ENCODE peak calls at places on chromosome 16, in six cellular contexts. R is HFF-Myc, S is fibroblast of the aortic adventitia, Z is lower leg skin, Y is fibroblast of villous mesenchyme, C is ascending aorta. T is an unnamed sample.

GRCh38 chr16:17303101-17303500 is 167.7 kb downstream of the XYLT1 start:
- DNase-seq in R (no peak), S (no peak), Z (no peak), Y (peak), C (no peak), T (no peak)

GRCh38 chr16:75080205-75081029 is 36.2 kb downstream of the LDHD start:
- DNase-seq in R (no peak), S (peak), Z (no peak), Y (peak), C (no peak), T (no peak)

GRCh38 chr16:79723583-79724168 is 123.1 kb upstream of the MAF start:
- DNase-seq in R (no peak), S (no peak), Z (no peak), Y (no peak), C (no peak), T (no peak)

GRCh38 chr16:81809567-81809966 is 30.5 kb downstream of the PLCG2 start:
- DNase-seq in R (no peak), S (no peak), Z (no peak), Y (no peak), C (no peak), T (no peak)

GRCh38 chr16:77951788-77952187 is 70.6 kb upstream of the CLEC3A start:
- DNase-seq in R (no peak), S (no peak), Z (no peak), Y (no peak), C (no peak), T (peak)

GRCh38 chr16:3165111-3165822 is 22.7 kb upstream of the OR1F1 start:
- DNase-seq in R (no peak), S (no peak), Z (no peak), Y (no peak), C (no peak), T (no peak)

GRCh38 chr16:88057656-88058055 is 106.4 kb downstream of the BANP start:
- DNase-seq in R (no peak), S (no peak), Z (no peak), Y (no peak), C (no peak), T (no peak)

GRCh38 chr16:6573577-6573976 is 759.1 kb upstream of the RBFOX1 start:
- DNase-seq in R (no peak), S (no peak), Z (no peak), Y (no peak), C (no peak), T (no peak)

GRCh38 chr16:78761427-78761826 is 662.0 kb downstream of the WWOX start:
- DNase-seq in R (no peak), S (no peak), Z (no peak), Y (no peak), C (no peak), T (peak)

GRCh38 chr16:88920618-88921602 is 54.5 kb upstream of the PABPN1L start:
- DNase-seq in R (peak), S (peak), Z (peak), Y (peak), C (peak), T (peak)

GRCh38 chr16:85573696-85574641 is 39.2 kb upstream of the GSE1 start:
- DNase-seq in R (no peak), S (peak), Z (no peak), Y (peak), C (peak), T (no peak)

GRCh38 chr16:30567160-30567990 is 4.1 kb downstream of the ZNF688 start:
- DNase-seq in R (no peak), S (peak), Z (no peak), Y (no peak), C (no peak), T (no peak)

GRCh38 chr16:47196457-47196856 is 52.7 kb upstream of the NETO2 start:
- DNase-seq in R (no peak), S (no peak), Z (no peak), Y (no peak), C (no peak), T (no peak)

GRCh38 chr16:55909876-55910275 is 34.7 kb upstream of the CES5A start:
- DNase-seq in R (no peak), S (no peak), Z (no peak), Y (no peak), C (no peak), T (no peak)

GRCh38 chr16:85329059-85329812 is 217.0 kb upstream of the CIBAR2 start:
- DNase-seq in R (no peak), S (no peak), Z (no peak), Y (no peak), C (no peak), T (no peak)

GRCh38 chr16:3938843-3939624 is 58.5 kb upstream of the CREBBP start:
- DNase-seq in R (no peak), S (peak), Z (no peak), Y (peak), C (no peak), T (no peak)

GRCh38 chr16:10618710-10619209 is 38.4 kb upstream of the EMP2 start:
- DNase-seq in R (no peak), S (peak), Z (no peak), Y (no peak), C (no peak), T (no peak)

GRCh38 chr16:89064606-89065444 is 28.8 kb upstream of the ACSF3 start:
- DNase-seq in R (no peak), S (no peak), Z (no peak), Y (no peak), C (no peak), T (no peak)

GRCh38 chr16:66266436-66267286 is 99.8 kb upstream of the CDH5 start:
- DNase-seq in R (peak), S (peak), Z (peak), Y (peak), C (no peak), T (no peak)

GRCh38 chr16:22304411-22304810 is 7.2 kb downstream of the POLR3E start:
- DNase-seq in R (no peak), S (no peak), Z (no peak), Y (no peak), C (no peak), T (no peak)

GRCh38 chr16:2468725-2469398 is 2.2 kb upstream of the NTN3 start:
- DNase-seq in R (no peak), S (no peak), Z (no peak), Y (no peak), C (no peak), T (no peak)

GRCh38 chr16:85514601-85515318 is 98.4 kb upstream of the GSE1 start:
- DNase-seq in R (peak), S (peak), Z (peak), Y (peak), C (peak), T (no peak)

GRCh38 chr16:69688589-69688988 is 37.8 kb downstream of the NQO1 start:
- DNase-seq in R (no peak), S (no peak), Z (no peak), Y (no peak), C (no peak), T (no peak)

GRCh38 chr16:1125471-1125870 is 27.4 kb upstream of the CACNA1H start:
- DNase-seq in R (peak), S (peak), Z (no peak), Y (peak), C (no peak), T (no peak)

GRCh38 chr16:1743376-1744337 is 27.7 kb downstream of the NME3 start:
- DNase-seq in R (no peak), S (no peak), Z (no peak), Y (no peak), C (no peak), T (no peak)

GRCh38 chr16:32116080-32116479 is 137.0 kb upstream of the TP53TG3D start:
- DNase-seq in R (no peak), S (no peak), Z (no peak), Y (no peak), C (no peak), T (no peak)

GRCh38 chr16:52498640-52499039 is 48.3 kb downstream of the TOX3 start:
- DNase-seq in R (no peak), S (no peak), Z (no peak), Y (no peak), C (no peak), T (no peak)

GRCh38 chr16:86088287-86088686 is 189.3 kb downstream of the IRF8 start:
- DNase-seq in R (no peak), S (no peak), Z (no peak), Y (no peak), C (no peak), T (no peak)

GRCh38 chr16:5323284-5323683 is 225.7 kb upstream of the EEF2KMT start:
- DNase-seq in R (no peak), S (no peak), Z (no peak), Y (no peak), C (no peak), T (no peak)

GRCh38 chr16:48013476-48013875 is 142.3 kb downstream of the ABCC12 start:
- DNase-seq in R (no peak), S (peak), Z (no peak), Y (no peak), C (no peak), T (no peak)

GRCh38 chr16:11066231-11066870 is 122.0 kb downstream of the CLEC16A start:
- DNase-seq in R (no peak), S (no peak), Z (no peak), Y (no peak), C (no peak), T (no peak)

GRCh38 chr16:81710596-81710995 is 68.5 kb upstream of the PLCG2 start:
- DNase-seq in R (no peak), S (no peak), Z (no peak), Y (no peak), C (no peak), T (no peak)

GRCh38 chr16:9372934-9373890 is 281.8 kb downstream of the HAPSTR1 start:
- DNase-seq in R (no peak), S (no peak), Z (no peak), Y (no peak), C (no peak), T (no peak)

GRCh38 chr16:65817799-65818198 is 548.7 kb upstream of the CDH5 start:
- DNase-seq in R (no peak), S (no peak), Z (no peak), Y (no peak), C (no peak), T (no peak)

GRCh38 chr16:24035127-24035842 is 199.5 kb downstream of the PRKCB start:
- DNase-seq in R (no peak), S (no peak), Z (no peak), Y (no peak), C (no peak), T (no peak)

GRCh38 chr16:29710227-29711219 is 31.5 kb downstream of the QPRT start:
- DNase-seq in R (peak), S (peak), Z (no peak), Y (peak), C (no peak), T (no peak)

GRCh38 chr16:89116341-89117238 is 22.9 kb downstream of the ACSF3 start:
- DNase-seq in R (no peak), S (no peak), Z (no peak), Y (no peak), C (no peak), T (no peak)

GRCh38 chr16:72203401-72203800 is 31.4 kb upstream of the PMFBP1 start:
- DNase-seq in R (peak), S (peak), Z (peak), Y (no peak), C (peak), T (peak)

GRCh38 chr16:87995644-87996043 is 44.4 kb downstream of the BANP start:
- DNase-seq in R (no peak), S (no peak), Z (no peak), Y (no peak), C (peak), T (no peak)

GRCh38 chr16:57840833-57841232 is 38.5 kb upstream of the KIFC3 start:
- DNase-seq in R (no peak), S (no peak), Z (no peak), Y (no peak), C (no peak), T (no peak)
- H3K4me3 ChIP-seq in R (no peak), S (no peak), Z (no peak), Y (no peak), C (no peak), T (no peak)

GRCh38 chr16:27972500-27972899 is 91.0 kb downstream of the GSG1L start:
- DNase-seq in R (peak), S (peak), Z (no peak), Y (peak), C (peak), T (peak)

GRCh38 chr16:27969574-27969973 is 93.9 kb downstream of the GSG1L start:
- DNase-seq in R (no peak), S (peak), Z (no peak), Y (peak), C (no peak), T (no peak)

GRCh38 chr16:27974896-27975540 is 88.5 kb downstream of the GSG1L start:
- DNase-seq in R (no peak), S (no peak), Z (no peak), Y (no peak), C (no peak), T (no peak)

GRCh38 chr16:27976990-27977389 is 86.5 kb downstream of the GSG1L start:
- DNase-seq in R (no peak), S (no peak), Z (no peak), Y (no peak), C (no peak), T (no peak)

GRCh38 chr16:27973678-27974077 is 89.8 kb downstream of the GSG1L start:
- DNase-seq in R (no peak), S (no peak), Z (no peak), Y (no peak), C (no peak), T (no peak)
- TF ChIP-seq CTCF in R (no peak), S (no peak), Z (no peak), Y (no peak), C (no peak), T (peak)

DNA sequence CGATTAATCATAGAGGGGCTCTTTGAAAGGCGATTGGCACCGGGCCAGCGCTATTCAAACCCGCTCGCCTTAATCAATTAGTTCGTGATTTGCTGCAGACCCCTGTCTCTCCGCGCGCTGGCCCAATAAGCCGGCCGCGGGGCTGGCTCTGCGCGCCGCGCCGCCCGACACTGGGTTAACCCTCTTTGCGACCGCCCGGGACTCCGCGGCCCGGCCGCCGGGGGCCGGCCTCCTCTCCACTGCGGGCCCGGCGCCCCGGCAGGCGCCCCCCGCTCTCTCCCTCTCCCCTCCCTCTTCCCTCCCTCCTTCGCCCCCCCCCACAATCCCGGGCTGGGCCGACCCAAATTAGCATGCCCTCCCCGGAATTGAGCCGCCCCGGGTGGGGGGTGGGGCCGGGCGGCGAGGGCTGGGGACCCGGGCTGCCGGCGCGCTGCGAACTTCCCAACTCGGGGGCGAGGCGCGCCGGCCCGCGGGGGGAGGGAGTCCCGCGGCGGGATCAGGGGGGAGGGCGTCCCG is 423 bp upstream of the SALL1 start:
- DNase-seq in R (peak), S (peak), Z (no peak), Y (peak), C (no peak), T (no peak)
- H3K4me3 ChIP-seq in R (peak), S (peak), Z (no peak), Y (peak), C (peak), T (no peak)

GRCh38 chr16:67415872-67416793 is at the start of gene ZDHHC1:
- DNase-seq in R (no peak), S (peak), Z (no peak), Y (peak), C (peak), T (no peak)
- TF ChIP-seq CTCF in R (peak), S (peak), Z (no peak), Y (peak), C (peak), T (peak)

DNA sequence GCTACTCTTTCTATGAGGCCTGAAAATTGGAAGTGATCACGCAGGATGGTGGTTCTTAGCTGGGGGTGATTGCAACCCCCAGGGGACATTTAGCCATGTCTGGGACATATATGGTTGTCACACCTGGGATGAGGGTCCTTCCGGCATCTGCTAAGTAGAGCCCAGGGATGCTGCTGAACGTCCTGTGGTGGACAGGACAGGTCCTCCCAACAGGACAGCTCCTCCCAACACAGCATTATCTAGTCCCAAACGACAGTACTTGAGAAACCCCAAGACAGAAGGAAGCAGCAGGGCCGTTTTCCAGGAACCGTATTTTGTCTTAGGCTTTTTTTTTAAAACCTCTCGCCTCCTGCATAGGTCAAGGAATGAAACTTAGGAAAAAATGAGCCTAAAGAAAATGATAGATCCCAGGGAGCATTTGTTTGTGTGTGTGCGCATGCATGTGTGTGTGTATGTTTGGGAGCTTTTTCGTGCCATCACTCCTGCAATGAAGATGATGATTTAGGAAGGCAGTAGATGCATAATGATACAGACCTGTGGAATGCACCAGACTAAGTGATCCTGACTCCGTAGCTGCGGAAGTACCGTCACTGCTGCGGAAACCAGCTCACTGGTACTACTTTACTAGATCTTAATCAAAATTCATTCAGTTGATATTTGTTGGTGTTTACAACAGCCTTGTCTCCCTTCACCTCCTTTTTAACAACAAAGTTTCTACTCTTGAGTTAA is 118.2 kb downstream of the SNX29 start:
- DNase-seq in R (no peak), S (no peak), Z (no peak), Y (no peak), C (peak), T (no peak)
- H3K4me3 ChIP-seq in R (no peak), S (no peak), Z (no peak), Y (no peak), C (no peak), T (no peak)

DNA sequence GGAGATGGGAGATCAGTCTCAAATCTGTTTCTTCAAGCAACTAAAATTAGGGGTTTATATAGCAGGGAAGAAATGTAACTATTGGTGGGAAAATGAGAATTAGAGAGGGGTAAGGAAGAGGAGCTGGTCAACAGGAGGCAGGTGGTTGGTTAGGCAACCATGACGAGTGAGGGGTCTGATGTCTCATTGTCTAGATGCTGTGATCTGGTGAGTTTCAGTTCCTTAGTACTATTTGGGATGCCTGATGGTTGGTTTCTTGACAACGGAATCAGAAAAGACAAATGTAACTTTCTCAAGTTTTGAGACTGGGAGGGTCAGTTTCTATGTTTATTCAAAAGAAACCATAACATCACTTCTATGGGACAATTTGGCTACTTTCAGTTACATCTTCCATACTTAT is 415.3 kb upstream of the C16orf82 start:
- DNase-seq in R (no peak), S (no peak), Z (no peak), Y (no peak), C (no peak), T (no peak)
- TF ChIP-seq CTCF in R (no peak), S (no peak), Z (no peak), Y (no peak), C (no peak), T (no peak)

GRCh38 chr16:82993874-82994375 is 367.2 kb downstream of the CDH13 start:
- DNase-seq in R (no peak), S (no peak), Z (no peak), Y (no peak), C (no peak), T (no peak)

GRCh38 chr16:82995927-82996441 is 369.2 kb downstream of the CDH13 start:
- DNase-seq in R (peak), S (peak), Z (peak), Y (peak), C (peak), T (no peak)

GRCh38 chr16:82996814-82997213 is 370.0 kb downstream of the CDH13 start:
- DNase-seq in R (no peak), S (no peak), Z (no peak), Y (no peak), C (no peak), T (no peak)

GRCh38 chr16:82993415-82993814 is 366.6 kb downstream of the CDH13 start:
- DNase-seq in R (no peak), S (no peak), Z (no peak), Y (no peak), C (no peak), T (no peak)

DNA sequence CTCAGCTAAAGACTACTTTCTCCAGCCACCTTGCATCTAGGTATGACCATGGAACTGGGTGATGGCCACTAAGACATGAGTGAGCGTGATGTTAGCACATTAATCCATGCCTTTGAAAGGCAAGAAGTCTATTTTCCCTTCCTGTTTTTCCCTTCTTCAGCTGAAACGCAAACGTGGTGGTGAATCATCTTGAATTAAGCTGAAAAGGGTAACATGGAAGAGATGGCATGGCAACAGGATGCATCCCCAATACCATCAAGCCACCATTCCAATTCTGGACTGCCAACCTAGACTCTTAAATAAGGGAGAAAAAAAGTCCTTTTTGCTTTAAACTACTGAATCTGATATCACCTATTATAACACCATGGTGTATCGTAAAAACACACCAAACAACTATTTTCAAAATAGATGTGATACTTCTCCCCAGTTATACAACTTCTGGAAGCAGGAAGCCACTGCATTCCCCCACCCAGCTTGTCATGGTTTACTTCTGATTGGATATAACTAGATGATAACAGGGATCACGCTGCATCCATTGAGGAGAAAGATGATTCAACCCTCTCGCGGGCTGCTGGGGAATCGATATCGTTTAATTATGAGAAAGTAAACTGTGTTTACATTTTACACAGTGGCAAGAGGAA is 368.6 kb downstream of the CDH13 start:
- DNase-seq in R (peak), S (no peak), Z (no peak), Y (peak), C (no peak), T (no peak)
- H3K4me3 ChIP-seq in R (peak), S (no peak), Z (no peak), Y (peak), C (no peak), T (no peak)